ENCODE peak calls at places on chromosomes 11 and 22, in eight cellular contexts. P is fibroblast of the aortic adventitia, Z is A549, F is AG10803, X is testis, K is prostate gland, Q is fibroblast of mammary gland, Y is foreskin fibroblast. E is an unnamed sample.

GRCh38 chr22:45869448-45869847 is 107.5 kb downstream of the WNT7B start:
- DNase-seq in Y (no peak), Z (no peak), X (no peak), F (no peak), Q (no peak), K (no peak), P (no peak), E (no peak)

GRCh38 chr22:21701384-21701971 is 34.1 kb downstream of the YPEL1 start:
- DNase-seq in K (no peak), Q (no peak), F (no peak), Z (no peak), P (no peak), Y (no peak), X (no peak), E (no peak)

GRCh38 chr22:39920134-39920743 is 19.4 kb downstream of the GRAP2 start:
- DNase-seq in P (no peak), Q (no peak), Z (no peak), X (no peak), K (no peak), F (no peak), Y (no peak), E (no peak)

GRCh38 chr22:44023404-44024287 is 456 bp upstream of the PARVB start:
- DNase-seq in F (peak; percentile 46), Y (peak; percentile 31), P (peak; percentile 27), Z (peak; percentile 51), X (peak; percentile 54), Q (peak; percentile 34), K (no peak), E (peak; percentile 37)

GRCh38 chr11:33703771-33704170 is 3.1 kb upstream of the C11orf91 start:
- DNase-seq in P (peak; percentile 49), Y (no peak), K (no peak), X (no peak), Q (peak; percentile 53), F (peak; percentile 40), Z (peak; percentile 44), E (no peak)

GRCh38 chr11:43853766-43854165 is 26.9 kb upstream of the ALKBH3 start:
- DNase-seq in P (peak; percentile 40), Z (no peak), Y (no peak), F (peak; percentile 21), K (no peak), X (no peak), Q (peak; percentile 14), E (no peak)

GRCh38 chr11:90919332-90919731 is 696.5 kb upstream of the CHORDC1 start:
- DNase-seq in Q (no peak), Y (no peak), Z (no peak), K (no peak), P (no peak), X (no peak), F (no peak), E (no peak)

GRCh38 chr22:11626422-11626773 is 3901.6 kb upstream of the OR11H1 start:
- DNase-seq in X (no peak), P (no peak), F (no peak), Z (no peak), Q (no peak), Y (no peak), K (no peak), E (no peak)

GRCh38 chr22:20064140-20064480 is 15.9 kb upstream of the DGCR8 start:
- DNase-seq in K (no peak), Y (no peak), Q (no peak), F (no peak), X (no peak), P (no peak), Z (no peak), E (no peak)

DNA sequence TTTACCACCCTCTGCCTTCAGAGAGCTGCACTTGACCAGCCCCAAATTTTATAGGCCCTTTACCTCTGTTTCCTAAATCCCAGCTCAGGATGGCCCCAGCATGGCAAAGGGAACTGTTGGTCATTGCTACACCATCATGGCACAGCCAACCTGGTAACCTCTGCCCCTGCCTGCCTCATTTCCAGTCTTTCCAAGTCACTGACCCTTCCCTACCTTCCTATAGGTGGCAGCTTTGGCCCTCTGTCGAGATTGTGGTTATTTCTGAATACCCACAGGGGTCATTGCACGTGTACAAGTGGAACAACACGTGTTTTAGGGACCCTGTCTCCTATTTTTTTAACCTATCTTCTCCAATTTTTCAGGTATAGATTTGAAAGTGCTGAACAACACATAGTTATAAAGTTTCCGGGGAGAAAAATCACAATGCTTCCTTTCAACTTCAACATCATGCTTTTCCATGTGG is 2.8 kb downstream of the GALNT18 start:
- DNase-seq in Z (peak; percentile 44), F (no peak), K (no peak), Q (no peak), X (no peak), P (no peak), Y (no peak), E (no peak)
- TF ChIP-seq CTCF in Z (peak; percentile 44), F (no peak), K (no peak), Q (no peak), X (peak; percentile 17), P (no peak), Y (no peak), E (no peak)

GRCh38 chr22:30246962-30247376 is 410 bp upstream of the LIF start:
- DNase-seq in X (no peak), F (no peak), Q (no peak), K (no peak), P (no peak), Z (no peak), Y (no peak), E (no peak)
- TF ChIP-seq CTCF in X (no peak), F (no peak), Q (no peak), K (no peak), P (no peak), Z (no peak), Y (no peak), E (no peak)

DNA sequence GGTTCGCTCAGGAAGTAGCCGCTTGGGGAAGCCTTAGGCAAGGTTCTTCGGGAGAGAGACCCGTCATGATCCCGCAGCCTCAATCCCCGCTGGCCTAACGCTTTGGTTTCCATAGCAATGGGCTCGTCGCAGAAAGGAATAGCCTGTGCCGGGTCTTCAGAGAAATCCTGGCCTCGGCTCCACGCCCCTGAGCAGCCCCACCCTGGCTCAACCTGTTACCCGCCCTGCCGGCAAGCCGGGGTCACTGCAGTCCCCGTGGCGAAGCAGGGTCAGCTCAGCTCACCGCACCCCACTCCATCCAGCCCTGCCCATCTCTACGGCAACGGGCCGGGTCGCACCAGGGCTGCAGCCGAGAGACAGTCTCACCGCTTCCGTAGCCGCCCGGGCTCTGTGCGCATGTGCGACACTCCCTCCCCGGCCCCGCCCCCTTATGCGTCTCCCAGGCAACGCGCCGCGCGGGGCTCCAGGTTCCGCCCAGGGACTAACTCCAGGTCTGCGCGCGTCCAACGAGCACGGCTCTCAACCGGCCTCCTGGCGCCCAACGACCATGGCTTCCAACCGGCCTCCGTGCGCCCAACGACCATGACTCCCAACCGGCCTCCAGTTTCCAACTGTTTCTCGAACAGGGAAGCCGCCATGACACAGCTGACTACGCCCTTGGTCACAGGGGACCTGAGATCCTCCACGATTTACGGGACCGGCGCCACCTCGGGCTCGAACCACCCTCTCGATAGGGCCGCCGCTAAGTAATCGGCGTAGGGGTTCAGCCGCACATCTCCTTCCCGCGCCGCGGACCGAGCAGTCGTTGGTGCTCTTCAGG is at the start of gene DUSP18:
- DNase-seq in K (peak; percentile 92), Q (peak; percentile 85), X (peak; percentile 96), Y (peak; percentile 84), P (peak; percentile 89), Z (peak; percentile 90), F (peak; percentile 82), E (peak; percentile 98)
- TF ChIP-seq CTCF in K (no peak), Q (no peak), X (peak; percentile 29), Y (peak; percentile 37), P (peak; percentile 59), Z (no peak), F (peak; percentile 38), E (peak; percentile 62)

DNA sequence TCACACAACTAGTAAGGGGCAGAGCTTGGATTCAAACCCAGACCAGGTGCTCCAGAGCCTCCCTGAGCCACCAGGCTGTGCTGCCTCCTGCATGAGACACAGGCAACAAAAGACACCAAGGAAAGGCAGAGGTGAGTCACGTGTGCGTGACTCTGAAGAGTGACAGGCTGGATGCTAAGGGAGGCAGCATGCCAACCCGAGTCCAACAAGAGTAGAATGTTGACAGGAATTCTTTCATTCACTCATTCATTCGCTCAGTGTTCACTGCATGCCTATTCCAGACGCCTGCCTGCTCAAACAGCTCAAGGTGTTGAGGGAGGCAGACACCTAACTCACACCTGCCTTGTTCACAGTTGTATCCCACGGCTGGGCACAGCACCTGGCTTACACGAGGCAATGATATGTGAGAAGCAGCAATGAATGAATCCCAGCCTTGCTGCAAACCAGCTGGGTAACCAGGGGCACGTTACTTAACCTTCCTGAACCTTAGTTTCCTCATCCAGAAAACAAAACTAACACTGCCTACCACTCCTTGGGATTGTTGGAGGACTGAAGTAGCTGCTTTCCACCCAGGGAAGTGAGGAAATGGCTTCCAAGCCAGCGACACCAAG is 73.8 kb upstream of the ARFGAP3 start:
- DNase-seq in P (peak; percentile 32), K (no peak), Q (peak; percentile 69), X (no peak), F (peak; percentile 76), Z (peak; percentile 33), Y (no peak), E (no peak)
- TF ChIP-seq CTCF in P (no peak), K (no peak), Q (peak; percentile 16), X (no peak), F (peak; percentile 33), Z (no peak), Y (peak; percentile 24), E (no peak)

GRCh38 chr11:124897681-124898680 is at the start of gene ROBO4:
- DNase-seq in P (peak; percentile 96), F (peak; percentile 91), Q (peak; percentile 96), Y (peak; percentile 91), X (no peak), Z (no peak), K (no peak), E (no peak)
- TF ChIP-seq CTCF in P (peak; percentile 30), F (peak; percentile 21), Q (peak; percentile 29), Y (peak; percentile 20), X (no peak), Z (no peak), K (no peak), E (no peak)

DNA sequence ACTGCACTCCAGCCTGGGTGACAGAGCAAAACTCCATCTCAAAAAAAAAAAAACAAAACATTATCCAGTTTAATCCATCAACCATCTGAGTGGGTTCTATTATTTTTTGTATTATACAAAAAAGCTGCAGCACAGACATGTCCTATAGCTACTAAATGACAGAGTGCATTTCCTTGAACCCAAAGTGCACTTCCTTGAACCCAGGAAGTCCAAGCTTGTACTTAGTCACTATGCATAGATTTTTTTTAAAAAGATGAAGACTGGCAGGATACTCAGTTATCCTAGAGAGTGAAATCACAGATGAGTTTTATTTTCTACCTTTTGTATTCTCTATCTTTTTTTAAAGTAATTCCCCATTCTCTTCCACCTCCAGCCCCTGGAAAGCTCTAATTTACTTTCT is 8.0 kb upstream of the RRAS2 start:
- DNase-seq in X (no peak), Q (no peak), Y (no peak), K (no peak), P (no peak), Z (no peak), F (no peak), E (no peak)
- TF ChIP-seq CTCF in X (no peak), Q (no peak), Y (no peak), K (no peak), P (no peak), Z (no peak), F (no peak), E (no peak)

E was measured in progenitor cell of endocrine pancreas.